ENCODE peak calls at places on chromosomes 1 and 21, in eight cellular contexts. Z is A549, R is endothelial cell of umbilical vein, M is Peyer's patch, U is transverse colon, V is psoas muscle, C is IMR-90, Q is heart left ventricle. L is an unnamed sample.

GRCh38 chr1:47663286-47663685 is 225.4 kb downstream of the FOXD2 start:
- DNase-seq in R (no peak), U (no peak), Q (no peak), M (no peak), Z (no peak), C (no peak), V (no peak), L (no peak)

GRCh38 chr1:154460695-154461249 is 41.2 kb upstream of the TDRD10 start:
- DNase-seq in V (no peak), M (no peak), C (no peak), R (no peak), Z (no peak), Q (no peak), U (no peak), L (no peak)

GRCh38 chr21:28118570-28118969 is 874.1 kb downstream of the LTN1 start:
- DNase-seq in R (no peak), Q (no peak), C (no peak), V (no peak), M (no peak), Z (no peak), U (no peak), L (no peak)

GRCh38 chr1:233480198-233480597 is 133.7 kb upstream of the KCNK1 start:
- DNase-seq in U (no peak), C (no peak), M (no peak), V (no peak), Q (no peak), Z (no peak), R (no peak), L (no peak)

GRCh38 chr1:15803380-15803779 is 4.1 kb downstream of the UQCRHL start:
- DNase-seq in C (peak; percentile 38), R (peak; percentile 45), Z (peak; percentile 43), U (no peak), V (no peak), Q (no peak), M (no peak), L (no peak)

GRCh38 chr1:201348211-201348566 is 29.3 kb downstream of the TNNT2 start:
- DNase-seq in R (peak; percentile 17), M (no peak), U (peak; percentile 33), Q (no peak), C (peak; percentile 63), Z (peak; percentile 64), V (no peak), L (no peak)

GRCh38 chr1:27332536-27333281 is 9.1 kb upstream of the SYTL1 start:
- DNase-seq in C (peak; percentile 16), U (peak; percentile 39), R (peak; percentile 12), Z (no peak), Q (no peak), M (peak; percentile 39), V (peak; percentile 57), L (no peak)

GRCh38 chr21:44919913-44920693 is 596 bp downstream of the ITGB2 start:
- DNase-seq in M (no peak), U (no peak), R (no peak), V (no peak), C (no peak), Q (no peak), Z (no peak), L (no peak)

GRCh38 chr1:48480504-48480903 is 8.5 kb upstream of the SPATA6 start:
- DNase-seq in V (no peak), Q (no peak), R (no peak), C (no peak), U (no peak), Z (no peak), M (no peak), L (no peak)

GRCh38 chr1:11795238-11795890 is 10.4 kb downstream of the MTHFR start:
- DNase-seq in C (no peak), U (no peak), R (no peak), M (no peak), Z (no peak), Q (no peak), V (no peak), L (peak; percentile 2)

GRCh38 chr1:241163363-241163762 is 193.6 kb downstream of the RGS7 start:
- DNase-seq in Q (no peak), M (no peak), Z (no peak), V (no peak), C (no peak), U (no peak), R (no peak), L (no peak)

GRCh38 chr1:61079898-61080336 is 2.4 kb upstream of the NFIA start:
- DNase-seq in M (no peak), V (peak; percentile 80), R (peak; percentile 82), C (peak; percentile 67), U (peak; percentile 82), Q (peak; percentile 89), Z (peak; percentile 79), L (peak; percentile 81)

GRCh38 chr21:42654913-42655796 is 1.7 kb downstream of the PDE9A start:
- DNase-seq in U (peak; percentile 65), Z (no peak), C (no peak), R (no peak), V (no peak), M (no peak), Q (no peak), L (peak; percentile 64)

GRCh38 chr21:42658320-42659105 is 5.1 kb downstream of the PDE9A start:
- DNase-seq in U (no peak), Z (no peak), M (no peak), R (no peak), Q (no peak), V (no peak), C (no peak), L (no peak)

GRCh38 chr21:42655797-42656770 is 2.7 kb downstream of the PDE9A start:
- DNase-seq in V (no peak), U (peak; percentile 68), R (no peak), Z (no peak), Q (no peak), C (no peak), M (no peak), L (peak; percentile 78)

GRCh38 chr21:42657676-42658319 is 4.4 kb downstream of the PDE9A start:
- DNase-seq in R (no peak), Z (no peak), M (no peak), V (no peak), U (no peak), C (no peak), Q (no peak), L (peak; percentile 40)

GRCh38 chr21:42656872-42657271 is 3.5 kb downstream of the PDE9A start:
- DNase-seq in Q (no peak), Z (no peak), R (no peak), U (no peak), V (no peak), M (no peak), C (no peak), L (no peak)
- H3K4me3 ChIP-seq in Q (no peak overlapping the region), Z (no peak overlapping the region), R (no peak overlapping the region), U (no peak overlapping the region), V (no peak overlapping the region), M (no peak overlapping the region), C (no peak overlapping the region), L (no peak overlapping the region)

DNA sequence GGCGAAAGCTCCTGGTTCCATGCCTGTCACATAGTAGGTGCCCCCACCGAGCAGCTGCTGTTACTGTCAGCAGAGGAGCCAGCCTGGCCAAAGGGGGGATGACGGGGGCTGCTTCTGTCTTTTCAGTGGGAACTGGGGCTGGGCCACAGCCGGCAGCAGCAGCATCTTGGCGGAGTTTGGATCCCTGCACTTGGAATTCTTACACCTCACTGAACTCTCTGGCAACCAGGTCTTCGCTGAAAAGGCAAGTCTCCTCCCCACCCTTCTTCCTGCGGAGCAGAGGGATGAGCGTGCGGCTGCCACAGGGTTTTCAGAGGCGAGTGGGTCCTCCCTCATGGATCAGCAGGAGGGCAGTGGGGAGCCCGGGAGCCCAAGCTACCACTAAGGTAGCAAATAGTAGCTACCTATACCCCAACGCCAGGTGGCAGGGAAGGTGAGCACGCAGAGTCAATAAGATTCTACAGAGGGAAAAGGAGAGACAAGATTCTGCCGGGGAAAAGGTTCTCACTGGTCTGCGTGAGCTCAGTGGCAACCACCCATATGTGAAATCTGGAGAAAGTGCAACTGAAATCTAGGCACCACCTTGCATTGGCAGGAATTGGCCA is 41.4 kb upstream of the SELENON start:
- DNase-seq in M (no peak), U (no peak), C (no peak), Z (no peak), R (no peak), V (no peak), Q (no peak), L (no peak)
- TF ChIP-seq CTCF in M (no peak), U (peak; percentile 14), C (no peak), Z (no peak), R (no peak), V (no peak), Q (no peak), L (no peak)

GRCh38 chr1:247079141-247079874 is 697 bp upstream of the ZNF670 start:
- DNase-seq in M (no peak), R (no peak), U (no peak), Z (no peak), Q (no peak), C (no peak), V (no peak), L (peak; percentile 6)
- H3K9me3 ChIP-seq in M (no peaks in the 10 kb centered on the region), R (no peaks in the 10 kb centered on the region), U (no peaks in the 10 kb centered on the region), Z (peaks cover 47% of the 10 kb centered on the region), Q (no peaks in the 10 kb centered on the region), C (no peaks in the 10 kb centered on the region), V (no peaks in the 10 kb centered on the region), L (no peaks in the 10 kb centered on the region)

DNA sequence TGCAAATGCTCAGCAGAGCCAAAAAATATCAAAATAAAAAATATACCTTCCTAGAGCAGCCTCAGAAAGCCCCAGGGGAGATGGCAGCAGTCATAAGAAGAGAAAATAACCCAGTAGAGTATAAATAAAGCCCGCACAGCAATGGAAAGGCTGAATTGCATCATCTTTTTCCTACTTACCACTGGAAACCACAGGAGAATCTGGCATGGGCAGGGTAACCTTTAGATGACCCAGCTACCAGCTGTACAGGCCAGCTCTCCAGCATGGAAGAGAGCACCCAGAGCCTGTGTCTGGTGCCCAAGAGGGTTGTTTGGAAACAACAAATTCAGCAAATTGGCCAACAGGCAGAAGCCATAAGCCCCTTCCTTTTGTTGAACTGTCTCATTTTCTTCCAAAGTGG is 253.1 kb downstream of the OMA1 start:
- DNase-seq in Z (no peak), U (no peak), C (no peak), R (no peak), Q (no peak), M (no peak), V (no peak), L (no peak)
- H3K4me3 ChIP-seq in Z (no peak overlapping the region), U (no peak overlapping the region), C (no peak overlapping the region), R (no peak overlapping the region), Q (no peak overlapping the region), M (no peak overlapping the region), V (no peak overlapping the region), L (no peak overlapping the region)

GRCh38 chr21:46210378-46211136 is 18.0 kb downstream of the LSS start:
- DNase-seq in C (no peak), Z (peak; percentile 10), Q (no peak), V (no peak), U (no peak), R (no peak), M (no peak), L (no peak)
- TF ChIP-seq CTCF in C (no peak), Z (no peak), Q (no peak), V (no peak), U (no peak), R (no peak), M (no peak), L (no peak)

GRCh38 chr1:20093303-20093702 is 23.3 kb downstream of the PLA2G5 start:
- DNase-seq in Q (no peak), U (no peak), C (no peak), R (no peak), Z (no peak), M (no peak), V (no peak), L (no peak)
- H3K9me3 ChIP-seq in Q (no peaks in the 10 kb centered on the region), U (no peaks in the 10 kb centered on the region), C (no peaks in the 10 kb centered on the region), R (no peaks in the 10 kb centered on the region), Z (peaks cover 11% of the 10 kb centered on the region), M (no peaks in the 10 kb centered on the region), V (no peaks in the 10 kb centered on the region), L (no peaks in the 10 kb centered on the region)

L was measured in mucosa of descending colon.